ENCODE peak calls at places on chromosomes 16 and 17, in seven cellular contexts. T is type B pancreatic cell, I is mesothelial cell of epicardium, Z is transverse colon, C is fibroblast of the aortic adventitia, P is RWPE1, O is colonic mucosa. H is an unnamed sample.

GRCh38 chr17:31457391-31458234 is 66.1 kb downstream of the RAB11FIP4 start:
- DNase-seq in T (no peak), I (no peak), Z (no peak), C (no peak), P (no peak), O (no peak), H (no peak)

GRCh38 chr17:48131216-48131824 is 23.8 kb downstream of the SNX11 start:
- DNase-seq in T (no peak), I (peak), Z (peak), C (peak), P (peak), O (peak), H (peak)

GRCh38 chr16:47342055-47342454 is 118.8 kb downstream of the ITFG1 start:
- DNase-seq in T (no peak), I (no peak), Z (no peak), C (peak), P (no peak), O (no peak), H (no peak)

GRCh38 chr16:8878523-8878911 is 3.6 kb upstream of the LITAFD start:
- DNase-seq in T (no peak), I (no peak), Z (no peak), C (peak), P (peak), O (no peak), H (no peak)

GRCh38 chr16:82639666-82640336 is 13.0 kb downstream of the CDH13 start:
- DNase-seq in T (no peak), I (peak), Z (peak), C (peak), P (peak), O (peak), H (peak)

GRCh38 chr16:75376475-75376907 is 56.8 kb downstream of the CFDP1 start:
- DNase-seq in T (no peak), I (peak), Z (no peak), C (no peak), P (peak), O (no peak), H (no peak)

GRCh38 chr17:55577011-55577586 is 65.8 kb upstream of the SMIM36 start:
- DNase-seq in T (no peak), I (no peak), Z (peak), C (peak), P (no peak), O (peak), H (peak)

GRCh38 chr16:9850716-9851115 is 331.5 kb downstream of the GRIN2A start:
- DNase-seq in T (no peak), I (no peak), Z (no peak), C (no peak), P (no peak), O (no peak), H (no peak)

GRCh38 chr17:33328129-33328528 is 35.0 kb upstream of the ASIC2 start:
- DNase-seq in T (no peak), I (peak), Z (no peak), C (no peak), P (peak), O (no peak), H (peak)

GRCh38 chr17:3754458-3755334 is 31.0 kb downstream of the HASPIN start:
- DNase-seq in T (peak), I (peak), Z (peak), C (no peak), P (peak), O (peak), H (no peak)

GRCh38 chr17:75081611-75082540 is 5.9 kb upstream of the SLC16A5 start:
- DNase-seq in T (no peak), I (no peak), Z (no peak), C (no peak), P (no peak), O (no peak), H (no peak)

GRCh38 chr16:11484691-11485258 is 101.9 kb downstream of the LITAF start:
- DNase-seq in T (no peak), I (no peak), Z (no peak), C (peak), P (no peak), O (no peak), H (no peak)

GRCh38 chr16:65574311-65574966 is 452.6 kb upstream of the CDH11 start:
- DNase-seq in T (no peak), I (no peak), Z (no peak), C (no peak), P (no peak), O (no peak), H (no peak)

GRCh38 chr16:65576139-65576538 is 454.3 kb upstream of the CDH11 start:
- DNase-seq in T (no peak), I (no peak), Z (no peak), C (no peak), P (no peak), O (no peak), H (no peak)

GRCh38 chr16:65572156-65572555 is 450.3 kb upstream of the CDH11 start:
- DNase-seq in T (no peak), I (no peak), Z (no peak), C (peak), P (peak), O (no peak), H (no peak)

GRCh38 chr16:65579050-65579449 is 457.2 kb upstream of the CDH11 start:
- DNase-seq in T (no peak), I (no peak), Z (no peak), C (no peak), P (no peak), O (no peak), H (no peak)

DNA sequence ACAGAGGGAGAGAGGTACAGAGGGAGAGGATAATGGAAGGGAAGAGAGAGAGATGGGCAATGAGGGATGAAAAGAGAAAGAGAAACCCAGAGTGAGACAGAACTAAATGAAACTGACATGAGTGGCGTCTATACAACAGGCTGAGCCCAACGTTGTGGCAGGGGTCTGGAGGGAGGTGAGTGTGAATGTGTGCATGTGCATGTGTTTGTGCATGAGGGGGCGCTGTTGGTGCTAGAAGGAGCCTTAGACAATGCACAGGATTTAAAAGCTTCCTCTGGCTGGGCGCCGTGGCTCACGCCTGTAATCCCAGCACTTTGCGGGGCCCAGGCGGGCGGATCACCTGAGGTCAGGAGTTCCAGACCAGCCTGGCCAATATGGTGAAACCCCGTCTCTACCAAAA is 454.8 kb upstream of the CDH11 start:
- DNase-seq in T (no peak), I (no peak), Z (no peak), C (no peak), P (no peak), O (no peak), H (peak)
- TF ChIP-seq CTCF in T (no peak), I (no peak), Z (no peak), C (no peak), P (no peak), O (no peak), H (peak)

GRCh38 chr16:49588729-49589384 is 215.3 kb downstream of the C16orf78 start:
- DNase-seq in T (peak), I (peak), Z (no peak), C (peak), P (no peak), O (no peak), H (no peak)

GRCh38 chr16:49590166-49590871 is 216.7 kb downstream of the C16orf78 start:
- DNase-seq in T (peak), I (peak), Z (no peak), C (no peak), P (no peak), O (no peak), H (no peak)

GRCh38 chr16:49588061-49588460 is 214.5 kb downstream of the C16orf78 start:
- DNase-seq in T (no peak), I (peak), Z (no peak), C (no peak), P (no peak), O (no peak), H (no peak)

GRCh38 chr16:49587511-49587910 is 213.9 kb downstream of the C16orf78 start:
- DNase-seq in T (no peak), I (no peak), Z (no peak), C (no peak), P (no peak), O (no peak), H (no peak)

DNA sequence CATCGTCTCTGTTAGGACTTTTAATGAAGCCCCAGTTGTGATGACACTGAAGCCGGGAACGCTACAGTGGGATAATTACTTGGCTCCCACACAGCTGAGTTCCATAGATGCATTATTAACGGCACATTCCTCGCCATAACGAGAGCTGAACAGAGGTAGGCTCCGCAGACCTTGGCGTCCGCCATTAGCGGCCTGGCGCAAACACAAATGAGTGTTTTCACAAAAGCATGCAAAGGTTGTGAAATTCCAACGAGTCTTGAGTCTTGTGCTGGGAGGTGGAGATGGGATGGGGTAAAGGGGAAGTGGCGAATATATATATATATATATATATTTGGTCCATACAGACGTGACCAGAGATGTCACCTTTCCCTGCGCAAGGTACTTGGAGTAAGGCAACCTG is 216.1 kb downstream of the C16orf78 start:
- DNase-seq in T (peak), I (peak), Z (no peak), C (no peak), P (no peak), O (no peak), H (peak)
- TF ChIP-seq CTCF in T (no peak), I (no peak), Z (no peak), C (no peak), P (no peak), O (no peak), H (no peak)

DNA sequence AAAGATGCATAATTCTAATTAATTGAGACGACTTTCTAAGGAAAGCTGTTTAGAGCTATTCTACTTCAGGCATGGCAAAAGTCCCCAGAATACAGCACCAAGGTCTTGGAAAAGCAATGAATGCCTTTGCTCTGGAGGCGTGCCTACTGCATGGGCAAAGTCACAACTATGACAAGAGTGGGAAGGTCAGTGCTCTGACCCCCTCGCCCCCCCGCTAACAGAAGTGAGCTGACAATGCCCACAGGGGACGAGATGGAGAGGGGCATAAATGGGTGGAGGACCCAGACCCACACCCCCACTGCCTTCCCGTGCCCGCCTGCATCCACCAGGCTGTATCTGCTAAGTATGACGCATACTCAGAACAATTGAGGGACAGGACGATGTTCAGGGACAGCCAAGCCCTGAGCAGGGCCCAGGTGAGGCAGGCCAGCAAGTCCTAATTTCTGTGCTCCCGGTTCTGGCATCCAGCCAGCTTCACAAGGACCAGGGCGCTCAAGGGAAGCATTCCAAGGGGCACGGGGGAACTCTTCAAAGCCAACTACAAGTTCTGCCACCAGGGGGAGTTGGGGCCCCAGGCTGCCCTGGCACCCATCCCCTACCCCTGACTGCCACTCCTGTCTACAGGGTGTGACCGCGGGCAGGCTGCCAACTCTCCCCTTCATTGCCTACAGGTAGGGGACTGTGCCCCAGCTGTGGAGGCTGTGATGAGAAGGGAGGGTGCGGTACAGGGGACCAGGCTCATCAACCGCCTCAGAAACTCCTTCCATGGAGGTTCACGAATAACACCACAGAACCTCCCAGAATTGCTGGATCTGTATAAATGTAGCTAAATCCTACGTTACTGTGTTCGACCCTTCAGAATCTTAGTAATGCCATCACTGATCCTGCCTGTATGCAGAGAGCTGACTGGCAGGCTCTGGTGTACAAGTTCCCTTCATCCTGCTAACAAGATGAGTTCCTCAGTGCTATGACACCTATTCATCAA is 20.8 kb downstream of the NPRL3 start:
- DNase-seq in T (peak), I (peak), Z (peak), C (peak), P (peak), O (peak), H (peak)
- TF ChIP-seq CTCF in T (peak), I (peak), Z (peak), C (peak), P (peak), O (peak), H (peak)

GRCh38 chr17:40191237-40192208 is 14.3 kb downstream of the RAPGEFL1 start:
- DNase-seq in T (peak), I (peak), Z (peak), C (peak), P (peak), O (peak), H (peak)
- TF ChIP-seq CTCF in T (peak), I (peak), Z (peak), C (peak), P (peak), O (peak), H (peak)

DNA sequence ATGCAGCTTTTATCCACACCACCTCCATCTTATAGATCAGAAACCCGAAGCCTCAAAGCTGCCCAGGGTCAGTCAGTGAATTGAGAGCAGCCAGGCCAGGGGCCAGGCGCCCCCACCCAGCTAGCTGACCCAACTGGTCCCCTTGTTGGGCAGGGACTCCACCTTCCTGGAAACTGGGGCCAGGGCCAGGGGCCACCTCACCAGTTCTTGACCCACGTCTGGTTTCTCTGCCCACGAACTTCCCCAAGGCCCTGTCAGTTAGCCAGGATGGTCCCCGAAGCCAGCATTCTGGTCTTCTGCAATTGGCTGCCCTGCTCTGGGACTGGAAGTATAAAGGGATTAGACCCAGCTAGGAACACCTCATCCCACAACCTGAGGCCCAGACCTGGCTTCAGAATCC is 2.4 kb downstream of the FAM83G start:
- DNase-seq in T (no peak), I (no peak), Z (no peak), C (no peak), P (no peak), O (no peak), H (no peak)
- TF ChIP-seq CTCF in T (no peak), I (no peak), Z (no peak), C (no peak), P (no peak), O (no peak), H (no peak)

GRCh38 chr17:81329927-81330883 is 35.1 kb upstream of the SLC38A10 start:
- DNase-seq in T (no peak), I (no peak), Z (peak), C (no peak), P (peak), O (peak), H (no peak)
- TF ChIP-seq CTCF in T (no peak), I (no peak), Z (peak), C (no peak), P (no peak), O (no peak), H (no peak)

GRCh38 chr17:79041723-79042420 is 17.9 kb downstream of the C1QTNF1 start:
- DNase-seq in T (no peak), I (no peak), Z (no peak), C (no peak), P (no peak), O (no peak), H (no peak)
- TF ChIP-seq CTCF in T (no peak), I (no peak), Z (no peak), C (no peak), P (no peak), O (no peak), H (no peak)

DNA sequence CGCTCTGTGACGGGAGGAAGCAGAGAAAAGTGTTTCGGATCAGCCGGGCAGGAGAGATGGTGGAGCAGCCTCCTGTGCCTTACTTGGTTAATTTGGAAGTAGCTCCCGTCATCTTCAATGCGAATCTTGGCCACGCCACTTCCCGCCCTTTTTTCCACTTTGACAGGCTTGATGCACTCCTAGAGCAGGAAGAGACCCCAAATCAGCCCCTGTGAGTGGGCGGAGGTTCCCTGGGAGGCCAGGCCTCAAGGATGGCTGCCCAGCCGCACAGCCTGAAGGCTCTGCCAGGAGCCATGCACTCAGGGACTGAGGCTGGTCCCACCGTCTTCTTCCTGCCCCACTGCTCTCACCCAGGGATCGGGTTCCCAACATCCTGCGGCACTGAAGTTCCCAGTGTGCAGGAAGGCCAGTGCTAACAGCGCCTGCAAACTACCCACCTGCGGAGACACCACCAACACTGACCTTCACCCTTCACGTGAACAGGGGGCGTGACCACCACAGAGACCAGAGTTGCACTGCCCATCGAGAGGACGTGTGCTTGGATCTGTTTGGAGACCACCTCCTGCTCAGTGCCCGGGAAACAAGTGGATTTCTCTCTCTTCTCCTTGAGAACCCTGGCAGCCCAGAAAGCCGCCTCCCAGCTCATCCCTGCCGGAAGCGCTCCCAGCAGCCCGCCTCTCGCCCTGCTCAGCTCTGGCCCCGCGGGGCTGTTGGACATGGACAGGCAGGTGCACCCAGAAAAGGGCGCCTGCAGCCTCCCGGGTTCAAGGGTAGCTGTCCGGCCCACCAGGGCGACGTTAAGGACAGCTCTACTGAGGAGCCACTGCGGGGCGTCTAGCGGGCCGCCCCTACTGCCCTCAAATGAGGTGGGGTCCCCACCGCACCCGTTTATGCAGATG is 988 bp downstream of the CIAO3 start:
- DNase-seq in T (no peak), I (no peak), Z (no peak), C (no peak), P (no peak), O (peak), H (no peak)
- TF ChIP-seq CTCF in T (no peak), I (no peak), Z (no peak), C (no peak), P (no peak), O (no peak), H (no peak)

GRCh38 chr17:43873815-43874214 is 26.8 kb downstream of the CD300LG start:
- DNase-seq in T (no peak), I (no peak), Z (no peak), C (no peak), P (no peak), O (no peak), H (no peak)

GRCh38 chr17:43875476-43876147 is 28.6 kb downstream of the CD300LG start:
- DNase-seq in T (no peak), I (no peak), Z (no peak), C (no peak), P (no peak), O (no peak), H (no peak)

GRCh38 chr17:43871947-43872690 is 25.1 kb downstream of the CD300LG start:
- DNase-seq in T (no peak), I (no peak), Z (peak), C (no peak), P (peak), O (peak), H (no peak)

GRCh38 chr17:43874293-43874692 is 27.3 kb downstream of the CD300LG start:
- DNase-seq in T (no peak), I (no peak), Z (peak), C (no peak), P (no peak), O (peak), H (no peak)

GRCh38 chr17:43873091-43873490 is 26.1 kb downstream of the CD300LG start:
- DNase-seq in T (no peak), I (no peak), Z (no peak), C (no peak), P (no peak), O (peak), H (no peak)
- TF ChIP-seq CTCF in T (peak), I (no peak), Z (peak), C (no peak), P (no peak), O (no peak), H (no peak)